ENCODE peak calls at places on chromosome 15, in six cellular contexts. C, T, X, B, Y and R are unnamed samples.

GRCh38 chr15:57403532-57403931 is 27.2 kb downstream of the CGNL1 start:
- DNase-seq in X (no peak), C (no peak), B (no peak), Y (no peak), T (no peak), R (no peak)

GRCh38 chr15:37921527-37922385 is 12.7 kb upstream of the TMCO5A start:
- DNase-seq in X (peak; percentile 33), B (no peak), T (no peak), C (no peak), Y (no peak), R (no peak)

GRCh38 chr15:50107591-50108408 is 11.2 kb downstream of the ATP8B4 start:
- DNase-seq in X (no peak), T (no peak), B (no peak), C (peak; percentile 92), Y (no peak), R (no peak)

GRCh38 chr15:26648676-26649075 is 124.2 kb downstream of the GABRB3 start:
- DNase-seq in Y (no peak), B (no peak), C (no peak), T (no peak), X (no peak), R (no peak)

GRCh38 chr15:39404767-39405173 is 176.1 kb upstream of the THBS1 start:
- DNase-seq in T (no peak), C (no peak), B (no peak), Y (no peak), X (peak; percentile 95), R (no peak)

GRCh38 chr15:38252481-38253311 is at the start of gene SPRED1:
- DNase-seq in C (no peak), B (peak; percentile 42), X (peak; percentile 48), Y (peak; percentile 81), T (peak; percentile 69), R (peak; percentile 1)

GRCh38 chr15:93150910-93151309 is 61.9 kb upstream of the RGMA start:
- DNase-seq in X (no peak), T (no peak), C (no peak), B (no peak), Y (no peak), R (no peak)

GRCh38 chr15:58361291-58361759 is 70.5 kb upstream of the LIPC start:
- DNase-seq in Y (peak; percentile 77), B (no peak), T (no peak), X (peak; percentile 99), C (peak; percentile 62), R (no peak)

GRCh38 chr15:101675015-101675414 is 22.8 kb upstream of the TM2D3 start:
- DNase-seq in X (peak; percentile 92), B (no peak), C (no peak), T (no peak), Y (no peak), R (no peak)

GRCh38 chr15:62847900-62848489 is 194.6 kb upstream of the TPM1 start:
- DNase-seq in X (peak; percentile 54), Y (peak; percentile 39), T (peak; percentile 82), B (peak; percentile 24), C (peak; percentile 50), R (peak; percentile 7)

GRCh38 chr15:100711479-100712130 is 109.2 kb downstream of the ASB7 start:
- DNase-seq in X (peak; percentile 22), B (no peak), T (peak; percentile 17), Y (no peak), C (no peak), R (no peak)

GRCh38 chr15:38517312-38517711 is 47.3 kb downstream of the RASGRP1 start:
- DNase-seq in Y (no peak), T (no peak), B (no peak), X (peak; percentile 77), C (no peak), R (no peak)

GRCh38 chr15:46735115-46735514 is 982.2 kb upstream of the SEMA6D start:
- DNase-seq in T (no peak), C (no peak), Y (no peak), B (peak; percentile 6), X (no peak), R (no peak)

GRCh38 chr15:91921821-91922198 is 68.3 kb downstream of the SLCO3A1 start:
- DNase-seq in B (no peak), X (no peak), T (peak; percentile 38), Y (no peak), C (no peak), R (no peak)

GRCh38 chr15:42726114-42726513 is 10.8 kb downstream of the CDAN1 start:
- DNase-seq in Y (no peak), T (no peak), B (no peak), X (no peak), C (no peak), R (no peak)

GRCh38 chr15:43218908-43219706 is 1.7 kb downstream of the EPB42 start:
- DNase-seq in X (peak; percentile 18), B (peak; percentile 6), C (peak; percentile 33), Y (peak; percentile 43), T (no peak), R (no peak)

GRCh38 chr15:101810905-101811304 is 1.1 kb upstream of the OR4F15 start:
- DNase-seq in Y (peak; percentile 5), T (no peak), B (no peak), C (no peak), X (no peak), R (no peak)

GRCh38 chr15:29139072-29139471 is 130.6 kb downstream of the NSMCE3 start:
- DNase-seq in T (no peak), B (no peak), Y (no peak), X (no peak), C (no peak), R (no peak)

GRCh38 chr15:84814826-84815375 is 2.3 kb upstream of the ALPK3 start:
- DNase-seq in T (no peak), C (no peak), X (no peak), Y (no peak), B (no peak), R (no peak)

GRCh38 chr15:41258706-41259471 is 27.8 kb downstream of the CHP1 start:
- DNase-seq in Y (no peak), B (peak; percentile 47), X (peak; percentile 77), T (no peak), C (peak; percentile 63), R (no peak)

GRCh38 chr15:57044072-57044702 is 125.7 kb downstream of the TCF12 start:
- DNase-seq in T (no peak), Y (no peak), C (no peak), X (no peak), B (no peak), R (no peak)

GRCh38 chr15:45126535-45127158 is 3.0 kb downstream of the DUOXA1 start:
- DNase-seq in B (peak; percentile 49), Y (peak; percentile 56), T (no peak), C (peak; percentile 39), X (peak; percentile 36), R (peak; percentile 26)

GRCh38 chr15:92643849-92644815 is 11.4 kb downstream of the FAM174B start:
- DNase-seq in Y (no peak), C (no peak), B (no peak), X (no peak), T (no peak), R (no peak)

GRCh38 chr15:101451886-101452285 is 37.6 kb downstream of the PCSK6 start:
- DNase-seq in B (no peak), X (no peak), C (no peak), T (no peak), Y (no peak), R (no peak)

GRCh38 chr15:23854535-23855252 is 167.6 kb upstream of the NDN start:
- DNase-seq in B (no peak), Y (no peak), C (no peak), X (no peak), T (no peak), R (no peak)

GRCh38 chr15:42994546-42994945 is 74.0 kb upstream of the TTBK2 start:
- DNase-seq in Y (no peak), C (no peak), T (no peak), B (no peak), X (peak; percentile 67), R (no peak)

GRCh38 chr15:91942676-91943417 is 89.3 kb downstream of the SLCO3A1 start:
- DNase-seq in C (peak; percentile 96), X (peak; percentile 89), B (peak; percentile 45), T (peak; percentile 92), Y (peak; percentile 78), R (peak; percentile 11)

GRCh38 chr15:96341465-96342142 is 11.1 kb downstream of the NR2F2 start:
- DNase-seq in X (no peak), Y (peak; percentile 62), T (no peak), B (no peak), C (no peak), R (no peak)

GRCh38 chr15:63292771-63293170 is 15.4 kb downstream of the APH1B start:
- DNase-seq in X (peak; percentile 52), B (no peak), Y (no peak), C (no peak), T (no peak), R (no peak)

GRCh38 chr15:48996276-48996675 is 32.6 kb upstream of the SHC4 start:
- DNase-seq in B (no peak), X (peak; percentile 33), T (no peak), C (no peak), Y (no peak), R (no peak)

DNA sequence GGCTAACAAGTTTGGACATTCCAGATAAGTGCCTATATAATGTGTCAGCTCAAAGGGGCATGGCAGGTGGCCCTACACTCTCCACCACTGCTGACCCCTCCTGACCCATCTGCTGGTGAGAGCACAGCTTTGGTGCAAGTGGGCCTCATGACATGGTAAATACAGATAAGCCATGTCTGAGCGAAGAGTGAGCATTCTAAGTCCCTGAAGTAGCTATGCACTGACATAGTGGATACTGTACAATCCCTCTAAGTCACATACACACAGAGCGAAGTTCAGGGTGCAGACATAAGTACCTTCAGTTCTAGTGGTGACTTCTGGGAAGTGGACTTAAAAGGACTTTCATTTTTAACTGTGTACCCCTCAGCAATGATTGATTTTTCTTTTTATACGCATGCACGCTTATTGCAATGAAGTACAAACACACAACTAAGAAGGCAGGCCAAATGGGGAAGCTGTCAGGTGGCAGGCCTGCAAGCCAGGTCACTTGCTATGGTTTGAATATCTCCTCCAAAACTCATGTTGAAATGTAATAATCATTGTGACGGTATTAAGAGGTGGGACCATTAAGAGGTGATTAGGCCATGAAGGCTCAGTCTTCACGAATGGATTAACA is 41.5 kb downstream of the TBC1D2B start:
- DNase-seq in T (no peak), Y (no peak), X (no peak), C (peak; percentile 25), B (no peak), R (no peak)
- H3K27ac ChIP-seq in T (peak overlapping the region; percentile 65), Y (no peak overlapping the region), X (no peak overlapping the region), C (peak overlapping the region; percentile 72), B (peak overlapping the region; percentile 33), R (peak overlapping the region; percentile 72)

GRCh38 chr15:67548862-67549651 is 6.6 kb downstream of the MAP2K5 start:
- DNase-seq in Y (peak; percentile 98), X (no peak), T (no peak), B (peak; percentile 44), C (peak; percentile 67), R (no peak)
- H3K27ac ChIP-seq in Y (peak overlapping the region; percentile 68), X (no peak overlapping the region), T (no peak overlapping the region), B (peak overlapping the region; percentile 27), C (no peak overlapping the region), R (no peak overlapping the region)

DNA sequence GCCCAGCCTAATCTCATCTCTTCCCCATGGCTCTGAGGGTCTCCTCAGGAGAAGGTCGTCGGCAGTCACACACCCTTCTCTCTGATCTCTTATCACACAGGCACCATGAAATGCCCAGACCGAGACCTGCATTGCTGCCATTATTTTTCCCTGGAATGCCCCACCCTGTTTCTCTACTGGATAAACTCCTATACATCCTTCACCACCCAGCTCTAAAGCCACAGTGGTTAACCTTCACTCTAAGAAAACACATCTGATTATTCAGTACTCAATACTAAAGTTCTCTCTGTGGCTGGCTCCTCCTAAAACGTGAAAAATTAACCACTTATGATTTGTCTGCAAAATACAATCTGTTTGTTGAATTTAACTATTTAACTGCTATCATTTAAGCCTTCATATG is 43.3 kb downstream of the RORA start:
- DNase-seq in T (no peak), Y (no peak), B (no peak), X (no peak), C (no peak), R (no peak)
- H3K27ac ChIP-seq in T (no peak overlapping the region), Y (no peak overlapping the region), B (no peak overlapping the region), X (no peak overlapping the region), C (no peak overlapping the region), R (no peak overlapping the region)

GRCh38 chr15:61227269-61228024 is 1.7 kb downstream of the RORA start:
- DNase-seq in C (no peak), B (no peak), T (peak; percentile 17), Y (peak; percentile 59), X (peak; percentile 50), R (no peak)
- H3K27ac ChIP-seq in C (no peak overlapping the region), B (no peak overlapping the region), T (peak overlapping the region; percentile 78), Y (no peak overlapping the region), X (no peak overlapping the region), R (no peak overlapping the region)